ENCODE peak calls at places on chromosomes 6 and 20, in ten cellular contexts. One of them, this sample, is unnamed.

GRCh38 chr20:32524871-32525501 is 60.1 kb downstream of the NOL4L start:
- DNase-seq in sciatic nerve: peak; percentile 85
- DNase-seq in anterior cingulate cortex: no peak
- DNase-seq in myocyte: peak; percentile 90
- DNase-seq in cerebellum: peak; percentile 91
- DNase-seq in HEK293T: no peak
- DNase-seq in H4: peak; percentile 39
- DNase-seq in COR-L47: peak; percentile 94
- DNase-seq in iPS-NIHi11: no peak
- DNase-seq in AG08395: no peak
- DNase-seq in this sample: no peak

GRCh38 chr6:28224131-28225055 is 682 bp upstream of the ZSCAN9 start:
- DNase-seq in sciatic nerve: no peak
- DNase-seq in anterior cingulate cortex: no peak
- DNase-seq in myocyte: no peak
- DNase-seq in cerebellum: no peak
- DNase-seq in HEK293T: no peak
- DNase-seq in H4: no peak
- DNase-seq in COR-L47: no peak
- DNase-seq in iPS-NIHi11: no peak
- DNase-seq in AG08395: no peak
- DNase-seq in this sample: no peak

GRCh38 chr20:35796556-35796955 is 24.7 kb downstream of the PHF20 start:
- DNase-seq in sciatic nerve: no peak
- DNase-seq in anterior cingulate cortex: no peak
- DNase-seq in myocyte: no peak
- DNase-seq in cerebellum: no peak
- DNase-seq in HEK293T: no peak
- DNase-seq in H4: no peak
- DNase-seq in COR-L47: no peak
- DNase-seq in iPS-NIHi11: no peak
- DNase-seq in AG08395: no peak
- DNase-seq in this sample: no peak

GRCh38 chr6:13294499-13295069 is 33.8 kb downstream of the TBC1D7 start:
- DNase-seq in sciatic nerve: no peak
- DNase-seq in anterior cingulate cortex: no peak
- DNase-seq in myocyte: no peak
- DNase-seq in cerebellum: no peak
- DNase-seq in HEK293T: no peak
- DNase-seq in H4: no peak
- DNase-seq in COR-L47: no peak
- DNase-seq in iPS-NIHi11: no peak
- DNase-seq in AG08395: no peak
- DNase-seq in this sample: no peak

GRCh38 chr6:130115036-130115435 is 96.7 kb downstream of the L3MBTL3 start:
- DNase-seq in sciatic nerve: no peak
- DNase-seq in anterior cingulate cortex: no peak
- DNase-seq in myocyte: no peak
- DNase-seq in cerebellum: no peak
- DNase-seq in HEK293T: no peak
- DNase-seq in H4: no peak
- DNase-seq in COR-L47: no peak
- DNase-seq in iPS-NIHi11: no peak
- DNase-seq in AG08395: no peak
- DNase-seq in this sample: no peak

GRCh38 chr6:22828179-22829062 is 259.1 kb downstream of the HDGFL1 start:
- DNase-seq in sciatic nerve: no peak
- DNase-seq in anterior cingulate cortex: no peak
- DNase-seq in myocyte: peak; percentile 91
- DNase-seq in cerebellum: no peak
- DNase-seq in HEK293T: peak; percentile 66
- DNase-seq in H4: peak; percentile 95
- DNase-seq in COR-L47: peak; percentile 47
- DNase-seq in iPS-NIHi11: peak; percentile 80
- DNase-seq in AG08395: peak; percentile 84
- DNase-seq in this sample: peak; percentile 18

GRCh38 chr6:151292974-151293373 is 53.2 kb downstream of the AKAP12 start:
- DNase-seq in sciatic nerve: no peak
- DNase-seq in anterior cingulate cortex: no peak
- DNase-seq in myocyte: no peak
- DNase-seq in cerebellum: no peak
- DNase-seq in HEK293T: no peak
- DNase-seq in H4: peak; percentile 38
- DNase-seq in COR-L47: no peak
- DNase-seq in iPS-NIHi11: no peak
- DNase-seq in AG08395: no peak
- DNase-seq in this sample: no peak

GRCh38 chr6:12208190-12208589 is 82.0 kb upstream of the EDN1 start:
- DNase-seq in sciatic nerve: no peak
- DNase-seq in anterior cingulate cortex: no peak
- DNase-seq in myocyte: no peak
- DNase-seq in cerebellum: no peak
- DNase-seq in HEK293T: no peak
- DNase-seq in H4: peak; percentile 36
- DNase-seq in COR-L47: no peak
- DNase-seq in iPS-NIHi11: no peak
- DNase-seq in AG08395: peak; percentile 15
- DNase-seq in this sample: no peak

GRCh38 chr6:108106261-108106660 is 31.7 kb upstream of the OSTM1 start:
- DNase-seq in sciatic nerve: no peak
- DNase-seq in anterior cingulate cortex: no peak
- DNase-seq in myocyte: no peak
- DNase-seq in cerebellum: no peak
- DNase-seq in HEK293T: no peak
- DNase-seq in H4: no peak
- DNase-seq in COR-L47: no peak
- DNase-seq in iPS-NIHi11: peak; percentile 57
- DNase-seq in AG08395: no peak
- DNase-seq in this sample: no peak

GRCh38 chr6:15628499-15629131 is 34.2 kb downstream of the DTNBP1 start:
- DNase-seq in sciatic nerve: no peak
- DNase-seq in anterior cingulate cortex: no peak
- DNase-seq in myocyte: peak; percentile 80
- DNase-seq in cerebellum: no peak
- DNase-seq in HEK293T: no peak
- DNase-seq in H4: peak; percentile 89
- DNase-seq in COR-L47: no peak
- DNase-seq in iPS-NIHi11: no peak
- DNase-seq in AG08395: peak; percentile 80
- DNase-seq in this sample: no peak

GRCh38 chr6:145063091-145063490 is 672.2 kb downstream of the EPM2A start:
- DNase-seq in sciatic nerve: no peak
- DNase-seq in anterior cingulate cortex: no peak
- DNase-seq in myocyte: no peak
- DNase-seq in cerebellum: no peak
- DNase-seq in HEK293T: no peak
- DNase-seq in H4: no peak
- DNase-seq in COR-L47: no peak
- DNase-seq in iPS-NIHi11: no peak
- DNase-seq in AG08395: no peak
- DNase-seq in this sample: no peak

GRCh38 chr6:129280719-129281118 is 397.8 kb downstream of the LAMA2 start:
- DNase-seq in sciatic nerve: no peak
- DNase-seq in anterior cingulate cortex: no peak
- DNase-seq in myocyte: peak; percentile 39
- DNase-seq in cerebellum: peak; percentile 64
- DNase-seq in HEK293T: no peak
- DNase-seq in H4: no peak
- DNase-seq in COR-L47: no peak
- DNase-seq in iPS-NIHi11: no peak
- DNase-seq in AG08395: peak; percentile 2
- DNase-seq in this sample: no peak

GRCh38 chr6:70379473-70380013 is 33.8 kb upstream of the FAM135A start:
- DNase-seq in sciatic nerve: no peak
- DNase-seq in anterior cingulate cortex: no peak
- DNase-seq in myocyte: no peak
- DNase-seq in cerebellum: no peak
- DNase-seq in HEK293T: no peak
- DNase-seq in H4: no peak
- DNase-seq in COR-L47: no peak
- DNase-seq in iPS-NIHi11: no peak
- DNase-seq in AG08395: no peak
- DNase-seq in this sample: no peak

GRCh38 chr20:354298-354977 is 7.5 kb downstream of the NRSN2 start:
- DNase-seq in sciatic nerve: peak; percentile 82
- DNase-seq in anterior cingulate cortex: no peak
- DNase-seq in myocyte: peak; percentile 82
- DNase-seq in cerebellum: peak; percentile 92
- DNase-seq in HEK293T: peak; percentile 89
- DNase-seq in H4: peak; percentile 75
- DNase-seq in COR-L47: peak; percentile 72
- DNase-seq in iPS-NIHi11: peak; percentile 88
- DNase-seq in AG08395: peak; percentile 87
- DNase-seq in this sample: peak; percentile 64

GRCh38 chr6:158414900-158415299 is 102.6 kb downstream of the TULP4 start:
- DNase-seq in sciatic nerve: no peak
- DNase-seq in anterior cingulate cortex: no peak
- DNase-seq in myocyte: peak; percentile 44
- DNase-seq in cerebellum: no peak
- DNase-seq in HEK293T: no peak
- DNase-seq in H4: no peak
- DNase-seq in COR-L47: no peak
- DNase-seq in iPS-NIHi11: no peak
- DNase-seq in AG08395: no peak
- DNase-seq in this sample: no peak

GRCh38 chr6:119308994-119309657 is 40.4 kb downstream of the MAN1A1 start:
- DNase-seq in sciatic nerve: no peak
- DNase-seq in anterior cingulate cortex: no peak
- DNase-seq in myocyte: no peak
- DNase-seq in cerebellum: no peak
- DNase-seq in HEK293T: no peak
- DNase-seq in H4: no peak
- DNase-seq in COR-L47: no peak
- DNase-seq in iPS-NIHi11: no peak
- DNase-seq in AG08395: no peak
- DNase-seq in this sample: no peak

GRCh38 chr6:42340516-42340915 is 111.2 kb downstream of the TRERF1 start:
- DNase-seq in sciatic nerve: no peak
- DNase-seq in anterior cingulate cortex: no peak
- DNase-seq in myocyte: no peak
- DNase-seq in cerebellum: no peak
- DNase-seq in HEK293T: no peak
- DNase-seq in H4: no peak
- DNase-seq in COR-L47: no peak
- DNase-seq in iPS-NIHi11: no peak
- DNase-seq in AG08395: no peak
- DNase-seq in this sample: no peak

GRCh38 chr6:158020272-158020711 is 38.6 kb downstream of the SYNJ2 start:
- DNase-seq in sciatic nerve: no peak
- DNase-seq in anterior cingulate cortex: no peak
- DNase-seq in myocyte: no peak
- DNase-seq in cerebellum: no peak
- DNase-seq in HEK293T: no peak
- DNase-seq in H4: no peak
- DNase-seq in COR-L47: no peak
- DNase-seq in iPS-NIHi11: no peak
- DNase-seq in AG08395: no peak
- DNase-seq in this sample: no peak

GRCh38 chr6:95230071-95230740 is 347.1 kb upstream of the MANEA start:
- DNase-seq in sciatic nerve: no peak
- DNase-seq in anterior cingulate cortex: no peak
- DNase-seq in myocyte: no peak
- DNase-seq in cerebellum: no peak
- DNase-seq in HEK293T: no peak
- DNase-seq in H4: no peak
- DNase-seq in COR-L47: no peak
- DNase-seq in iPS-NIHi11: no peak
- DNase-seq in AG08395: no peak
- DNase-seq in this sample: no peak

GRCh38 chr20:25600632-25601031 is 15.3 kb upstream of the NINL start:
- DNase-seq in sciatic nerve: no peak
- DNase-seq in anterior cingulate cortex: no peak
- DNase-seq in myocyte: peak; percentile 75
- DNase-seq in cerebellum: no peak
- DNase-seq in HEK293T: no peak
- DNase-seq in H4: no peak
- DNase-seq in COR-L47: no peak
- DNase-seq in iPS-NIHi11: no peak
- DNase-seq in AG08395: no peak
- DNase-seq in this sample: no peak

GRCh38 chr6:170307080-170307545 is 555 bp downstream of the FAM120B start:
- DNase-seq in sciatic nerve: no peak
- DNase-seq in anterior cingulate cortex: no peak
- DNase-seq in myocyte: no peak
- DNase-seq in cerebellum: no peak
- DNase-seq in HEK293T: no peak
- DNase-seq in H4: no peak
- DNase-seq in COR-L47: no peak
- DNase-seq in iPS-NIHi11: no peak
- DNase-seq in AG08395: peak; percentile 34
- DNase-seq in this sample: no peak

GRCh38 chr6:53358440-53359087 is 9.8 kb upstream of the ELOVL5 start:
- DNase-seq in sciatic nerve: no peak
- DNase-seq in anterior cingulate cortex: no peak
- DNase-seq in myocyte: no peak
- DNase-seq in cerebellum: no peak
- DNase-seq in HEK293T: no peak
- DNase-seq in H4: no peak
- DNase-seq in COR-L47: no peak
- DNase-seq in iPS-NIHi11: no peak
- DNase-seq in AG08395: no peak
- DNase-seq in this sample: no peak